ENCODE peak calls at places on chromosomes 11 and 22, in nine cellular contexts. N is hepatocyte, R is PC-3, T is neural progenitor cell, G is HCT116, P is OCI-LY7, J is GM23338, O is SK-N-SH, B is GM23248. W is an unnamed sample.

GRCh38 chr11:128488471-128488870 is 98.9 kb downstream of the ETS1 start:
- DNase-seq in R (peak; percentile 38), J (no peak), G (no peak), N (no peak), B (peak; percentile 97), O (no peak), T (no peak), P (no peak), W (no peak)

GRCh38 chr22:42162728-42163489 is 32.3 kb upstream of the CYP2D6 start:
- DNase-seq in B (no peak), J (no peak), R (no peak), P (no peak), T (no peak), O (no peak), G (no peak), N (no peak), W (no peak)

GRCh38 chr11:74325649-74326645 is 14.5 kb upstream of the P4HA3 start:
- DNase-seq in P (no peak), J (no peak), O (no peak), G (no peak), R (no peak), T (no peak), B (peak; percentile 95), N (peak; percentile 41), W (no peak)

GRCh38 chr11:27120211-27120610 is 79.6 kb downstream of the BBOX1 start:
- DNase-seq in N (no peak), B (peak; percentile 46), P (no peak), T (no peak), R (no peak), G (no peak), J (no peak), O (no peak), W (no peak)

GRCh38 chr11:125743681-125744080 is 2.4 kb upstream of the PATE1 start:
- DNase-seq in N (no peak), R (no peak), G (no peak), B (peak; percentile 17), J (no peak), T (no peak), O (no peak), P (no peak), W (no peak)

GRCh38 chr11:94895971-94896370 is 77.4 kb downstream of the CWC15 start:
- DNase-seq in R (peak; percentile 76), O (no peak), G (no peak), J (no peak), N (no peak), B (peak; percentile 88), P (no peak), T (no peak), W (no peak)

GRCh38 chr22:42022162-42022847 is 23.7 kb downstream of the WBP2NL start:
- DNase-seq in J (no peak), B (no peak), T (no peak), P (peak; percentile 40), N (peak; percentile 23), G (no peak), O (no peak), R (peak; percentile 60), W (peak; percentile 23)

GRCh38 chr22:46244771-46245170 is 5.3 kb downstream of the CDPF1 start:
- DNase-seq in G (no peak), J (no peak), R (no peak), N (no peak), O (no peak), B (no peak), T (no peak), P (no peak), W (no peak)

GRCh38 chr11:12800032-12800671 is 125.9 kb downstream of the TEAD1 start:
- DNase-seq in P (no peak), R (peak; percentile 88), O (peak; percentile 46), B (peak; percentile 83), J (peak; percentile 46), T (no peak), N (peak; percentile 82), G (peak; percentile 74), W (no peak)

GRCh38 chr22:35930933-35931332 is 97.7 kb downstream of the RBFOX2 start:
- DNase-seq in B (peak; percentile 78), R (peak; percentile 49), O (peak; percentile 59), N (peak; percentile 68), J (peak; percentile 56), G (peak; percentile 44), T (peak; percentile 54), P (peak; percentile 80), W (peak; percentile 57)

GRCh38 chr11:57311109-57311936 is 13.4 kb downstream of the TNKS1BP1 start:
- DNase-seq in G (peak; percentile 81), N (peak; percentile 96), B (peak; percentile 97), O (peak; percentile 68), T (peak; percentile 91), P (no peak), R (peak; percentile 96), J (peak; percentile 97), W (no peak)

GRCh38 chr22:35661377-35661937 is 13.2 kb downstream of the APOL6 start:
- DNase-seq in N (no peak), R (no peak), O (no peak), T (no peak), J (no peak), B (peak; percentile 73), G (no peak), P (no peak), W (no peak)

GRCh38 chr11:106077609-106078517 is at the start of gene AASDHPPT:
- DNase-seq in P (peak; percentile 53), O (peak; percentile 24), R (peak; percentile 39), J (peak; percentile 36), T (no peak), B (peak; percentile 70), G (peak; percentile 12), N (peak; percentile 63), W (no peak)

GRCh38 chr11:106072804-106073203 is 4.3 kb downstream of the KBTBD3 start:
- DNase-seq in J (no peak), P (no peak), O (no peak), B (no peak), T (no peak), G (no peak), R (no peak), N (no peak), W (no peak)

GRCh38 chr11:106076923-106077608 is at the start of gene KBTBD3:
- DNase-seq in R (peak; percentile 100), T (peak; percentile 99), N (peak; percentile 99), B (peak; percentile 100), P (peak; percentile 99), J (peak; percentile 100), G (peak; percentile 98), O (peak; percentile 93), W (peak; percentile 99)

GRCh38 chr11:106082096-106082495 is 4.6 kb downstream of the AASDHPPT start:
- DNase-seq in J (no peak), R (no peak), N (no peak), G (no peak), O (no peak), B (no peak), T (no peak), P (no peak), W (no peak)

DNA sequence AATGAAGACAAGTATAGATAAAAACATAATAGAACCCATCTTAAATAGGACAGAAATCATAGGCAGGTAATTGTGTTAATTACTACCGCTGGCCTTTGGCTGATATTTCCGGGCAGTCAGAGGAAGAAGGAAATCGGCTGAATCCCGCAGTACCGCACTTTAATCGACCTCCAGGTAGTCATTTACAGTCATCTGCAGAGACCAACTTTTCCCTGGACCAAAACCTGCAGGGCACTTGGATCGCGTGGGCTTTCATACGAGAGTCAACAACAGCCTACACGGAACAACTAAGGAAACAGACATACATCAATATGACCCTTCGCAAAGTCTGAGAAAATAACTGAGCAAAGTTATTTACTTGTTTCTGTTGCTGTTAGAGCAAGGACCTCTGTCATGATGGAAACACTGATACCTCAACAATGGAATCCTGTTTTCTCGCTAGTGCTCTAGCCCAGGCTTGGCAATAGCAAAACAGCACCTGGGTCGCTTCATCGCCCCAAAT is 675 bp downstream of the KBTBD3 start:
- DNase-seq in T (peak; percentile 12), R (peak; percentile 17), O (no peak), P (peak; percentile 22), J (peak; percentile 17), B (no peak), N (peak; percentile 21), G (no peak), W (no peak)
- TF ChIP-seq EZH2phosphoT487 in T (no peak), R (no peak), O (no peak), P (no peak), J (no peak), B (no peak), N (no peak), G (no peak), W (no peak)

DNA sequence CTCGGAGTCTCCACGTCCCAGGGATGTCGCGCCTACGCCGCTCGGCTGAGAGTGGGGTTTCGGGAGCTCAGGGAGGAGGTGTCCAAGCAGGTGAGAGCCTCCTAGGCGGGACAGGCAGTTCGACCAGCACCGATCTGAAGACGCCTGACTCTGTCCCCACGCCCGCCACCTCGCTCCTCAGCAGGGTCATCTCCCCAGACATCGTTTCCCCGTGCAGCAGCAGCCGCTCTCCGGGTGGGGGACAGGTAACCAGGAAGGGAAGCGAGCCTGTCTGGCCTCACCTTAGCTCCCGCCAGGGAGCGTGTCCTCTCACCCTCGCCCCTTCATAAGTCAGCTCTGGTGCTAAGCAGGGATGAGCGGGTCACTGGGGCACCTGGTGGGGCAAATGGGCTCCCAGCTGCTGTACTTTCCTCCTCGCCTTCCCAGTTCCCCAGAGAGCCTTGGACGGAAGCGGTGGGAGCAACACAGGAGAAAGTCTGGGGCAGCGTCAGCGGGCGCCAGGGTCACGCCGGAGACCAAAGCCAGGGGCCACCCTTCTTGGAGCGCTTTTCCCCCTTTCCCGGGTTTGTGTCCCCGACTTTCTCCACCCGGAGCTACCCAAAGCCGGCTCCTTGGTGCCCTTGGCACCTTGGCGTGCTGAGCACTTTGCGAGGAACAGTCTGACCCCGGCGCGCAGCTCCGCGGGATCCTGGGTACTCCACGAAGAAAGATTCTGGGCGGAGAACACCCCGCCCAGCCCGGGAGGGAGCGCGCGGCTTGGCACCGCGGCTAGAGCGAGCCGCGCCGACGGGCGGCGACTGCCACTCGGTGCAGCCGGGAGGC is 1.6 kb downstream of the SPON1 start:
- DNase-seq in B (peak; percentile 42), N (peak; percentile 60), T (peak; percentile 75), R (peak; percentile 43), O (peak; percentile 39), P (no peak), J (peak; percentile 55), G (no peak), W (no peak)
- TF ChIP-seq EZH2phosphoT487 in B (no peak), N (no peak), T (peak; percentile 88), R (no peak), O (no peak), P (no peak), J (no peak), G (no peak), W (no peak)

DNA sequence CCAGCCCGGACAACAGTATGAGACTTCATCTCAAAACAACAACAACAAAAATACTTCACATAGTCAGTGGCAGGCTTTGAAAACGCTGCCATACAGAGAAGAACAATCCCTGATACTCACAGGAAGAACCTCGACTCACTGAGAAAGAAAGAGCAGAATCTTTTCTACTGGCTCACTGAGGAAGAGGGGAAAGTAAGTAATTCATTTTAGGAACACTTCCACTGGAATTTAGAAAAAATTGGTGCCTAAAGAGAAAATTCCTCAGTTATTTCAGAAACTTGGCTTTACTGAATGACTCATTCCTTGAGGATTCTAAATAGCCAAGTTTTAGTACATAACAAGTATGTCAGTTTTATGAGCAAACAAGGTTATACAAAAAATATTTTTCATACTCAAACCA is 12.3 kb downstream of the NARS2 start:
- DNase-seq in R (peak; percentile 72), T (peak; percentile 11), P (no peak), B (peak; percentile 77), J (no peak), N (no peak), G (no peak), O (no peak), W (no peak)
- TF ChIP-seq EZH2phosphoT487 in R (no peak), T (no peak), P (no peak), B (no peak), J (no peak), N (no peak), G (no peak), O (no peak), W (no peak)

GRCh38 chr22:44727709-44728108 is 24.7 kb upstream of the ARHGAP8 start:
- DNase-seq in T (no peak), O (peak; percentile 9), N (no peak), B (no peak), J (no peak), R (no peak), P (no peak), G (no peak), W (no peak)
- TF ChIP-seq EZH2phosphoT487 in T (no peak), O (no peak), N (no peak), B (no peak), J (no peak), R (no peak), P (no peak), G (no peak), W (no peak)

W was measured in MM.1S.